ENCODE peak calls at places on chromosomes 3 and 15, in four cellular contexts. One of them, this sample, is unnamed. For H3K4me1, the result is how much of the 10 kb centered on the place peaks cover.

GRCh38 chr3:189967254-189967865 is 153.3 kb downstream of the P3H2 start:
- DNase-seq in heart left ventricle: no peak
- DNase-seq in endothelial cell of umbilical vein: peak
- DNase-seq in sigmoid colon: no peak
- DNase-seq in this sample: no peak

GRCh38 chr3:162994165-162994564 is 1497.6 kb downstream of the OTOL1 start:
- DNase-seq in heart left ventricle: no peak
- DNase-seq in endothelial cell of umbilical vein: no peak
- DNase-seq in sigmoid colon: no peak
- DNase-seq in this sample: no peak

GRCh38 chr3:188185717-188186236 is 31.8 kb downstream of the LPP start:
- DNase-seq in heart left ventricle: peak
- DNase-seq in endothelial cell of umbilical vein: no peak
- DNase-seq in sigmoid colon: no peak
- DNase-seq in this sample: no peak

GRCh38 chr15:40982855-40983254 is 29.6 kb downstream of the CHAC1 start:
- DNase-seq in heart left ventricle: peak
- DNase-seq in sigmoid colon: no peak
- DNase-seq in endothelial cell of umbilical vein: peak
- DNase-seq in this sample: peak

GRCh38 chr3:197749315-197749600 is 425 bp upstream of the FYTTD1 start:
- DNase-seq in heart left ventricle: peak
- DNase-seq in endothelial cell of umbilical vein: no peak
- DNase-seq in sigmoid colon: no peak
- DNase-seq in this sample: no peak

GRCh38 chr3:161317077-161317476 is 54.2 kb downstream of the SPTSSB start:
- DNase-seq in heart left ventricle: no peak
- DNase-seq in sigmoid colon: no peak
- DNase-seq in endothelial cell of umbilical vein: no peak
- DNase-seq in this sample: no peak

GRCh38 chr3:182795383-182795782 is 2.1 kb downstream of the ATP11B start:
- DNase-seq in sigmoid colon: no peak
- DNase-seq in endothelial cell of umbilical vein: no peak
- DNase-seq in heart left ventricle: no peak
- DNase-seq in this sample: no peak

GRCh38 chr15:40258544-40258943 is 19.7 kb downstream of the PAK6 start:
- DNase-seq in heart left ventricle: no peak
- DNase-seq in endothelial cell of umbilical vein: no peak
- DNase-seq in sigmoid colon: no peak
- DNase-seq in this sample: peak

GRCh38 chr15:78129098-78130011 is 1.9 kb downstream of the CIB2 start:
- DNase-seq in heart left ventricle: no peak
- DNase-seq in endothelial cell of umbilical vein: no peak
- DNase-seq in sigmoid colon: no peak
- DNase-seq in this sample: no peak

GRCh38 chr3:185856652-185857051 is 31.8 kb upstream of the IGF2BP2 start:
- DNase-seq in heart left ventricle: no peak
- DNase-seq in sigmoid colon: no peak
- DNase-seq in endothelial cell of umbilical vein: no peak
- DNase-seq in this sample: no peak

GRCh38 chr15:83694538-83694937 is 40.6 kb downstream of the ADAMTSL3 start:
- DNase-seq in endothelial cell of umbilical vein: no peak
- DNase-seq in sigmoid colon: no peak
- DNase-seq in heart left ventricle: no peak
- DNase-seq in this sample: no peak

GRCh38 chr3:25047058-25047457 is 381.0 kb upstream of the RARB start:
- DNase-seq in heart left ventricle: no peak
- DNase-seq in endothelial cell of umbilical vein: peak
- DNase-seq in sigmoid colon: no peak
- DNase-seq in this sample: no peak

GRCh38 chr3:70608434-70608833 is 296.0 kb upstream of the MDFIC2 start:
- DNase-seq in endothelial cell of umbilical vein: no peak
- DNase-seq in heart left ventricle: no peak
- DNase-seq in sigmoid colon: no peak
- DNase-seq in this sample: no peak

GRCh38 chr15:39363761-39364586 is 216.9 kb upstream of the THBS1 start:
- DNase-seq in endothelial cell of umbilical vein: peak
- DNase-seq in sigmoid colon: no peak
- DNase-seq in heart left ventricle: no peak
- DNase-seq in this sample: no peak

GRCh38 chr3:20317616-20318015 is 131.6 kb upstream of the SGO1 start:
- DNase-seq in sigmoid colon: no peak
- DNase-seq in endothelial cell of umbilical vein: no peak
- DNase-seq in heart left ventricle: no peak
- DNase-seq in this sample: no peak
- H3K4me3 ChIP-seq in sigmoid colon: no peak
- H3K4me3 ChIP-seq in endothelial cell of umbilical vein: no peak
- H3K4me3 ChIP-seq in heart left ventricle: no peak
- H3K4me3 ChIP-seq in this sample: no peak

GRCh38 chr15:48017747-48018146 is 103.0 kb upstream of the SLC24A5 start:
- DNase-seq in sigmoid colon: no peak
- DNase-seq in endothelial cell of umbilical vein: no peak
- DNase-seq in heart left ventricle: no peak
- DNase-seq in this sample: no peak
- H3K4me1 ChIP-seq in sigmoid colon: under half
- H3K4me1 ChIP-seq in endothelial cell of umbilical vein: under half
- H3K4me1 ChIP-seq in heart left ventricle: under half
- H3K4me1 ChIP-seq in this sample: under half

GRCh38 chr3:101453966-101454365 is 59.0 kb downstream of the SENP7 start:
- DNase-seq in heart left ventricle: no peak
- DNase-seq in endothelial cell of umbilical vein: no peak
- DNase-seq in sigmoid colon: no peak
- DNase-seq in this sample: no peak

GRCh38 chr3:101454629-101455028 is 58.4 kb downstream of the SENP7 start:
- DNase-seq in heart left ventricle: no peak
- DNase-seq in endothelial cell of umbilical vein: no peak
- DNase-seq in sigmoid colon: no peak
- DNase-seq in this sample: no peak
- H3K27ac ChIP-seq in heart left ventricle: no peak
- H3K27ac ChIP-seq in endothelial cell of umbilical vein: no peak
- H3K27ac ChIP-seq in sigmoid colon: no peak
- H3K27ac ChIP-seq in this sample: no peak

GRCh38 chr15:91291673-91292072 is 191.6 kb downstream of the SV2B start:
- DNase-seq in heart left ventricle: peak
- DNase-seq in sigmoid colon: no peak
- DNase-seq in endothelial cell of umbilical vein: no peak
- DNase-seq in this sample: no peak
- H3K4me3 ChIP-seq in heart left ventricle: no peak
- H3K4me3 ChIP-seq in sigmoid colon: no peak
- H3K4me3 ChIP-seq in endothelial cell of umbilical vein: no peak
- H3K4me3 ChIP-seq in this sample: no peak

DNA sequence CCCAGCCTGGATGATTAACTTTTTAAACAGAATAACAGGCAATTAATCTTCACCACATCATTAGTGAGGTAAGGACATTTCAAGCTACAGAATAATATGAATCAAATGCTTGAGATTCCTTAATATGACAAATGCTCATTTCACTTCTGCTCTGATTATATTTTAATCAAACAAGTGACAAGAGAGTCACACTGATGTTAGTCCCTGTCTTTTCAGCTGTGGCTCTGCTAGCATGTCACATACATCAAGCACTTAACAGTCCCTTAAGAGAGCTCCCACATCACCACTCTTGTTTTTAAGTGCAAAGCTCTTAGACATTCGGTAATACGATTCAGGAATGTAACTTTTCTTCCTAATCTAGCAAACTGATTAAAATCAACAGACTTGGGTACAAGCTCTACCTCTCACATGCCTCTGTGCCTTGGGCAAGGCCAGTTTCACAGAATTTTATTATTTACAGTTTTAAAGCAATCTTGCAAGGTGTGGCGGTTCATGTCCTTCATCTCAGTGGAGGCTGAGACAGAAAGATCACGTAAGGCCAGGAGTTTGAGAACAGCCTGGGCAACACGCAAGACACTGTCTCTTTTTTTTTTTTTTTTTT is 78.2 kb downstream of the LDHAL6B start:
- DNase-seq in endothelial cell of umbilical vein: no peak
- DNase-seq in heart left ventricle: no peak
- DNase-seq in sigmoid colon: no peak
- DNase-seq in this sample: no peak
- H3K4me1 ChIP-seq in endothelial cell of umbilical vein: under half
- H3K4me1 ChIP-seq in heart left ventricle: under half
- H3K4me1 ChIP-seq in sigmoid colon: under half
- H3K4me1 ChIP-seq in this sample: under half